ENCODE peak calls at places on chromosomes 13 and 19, in four cellular contexts. D is progenitor cell of endocrine pancreas, E is AG09309, W is fibroblast of pulmonary artery. U is an unnamed sample.

GRCh38 chr13:50073340-50073739 is 58.1 kb downstream of the KCNRG start:
- DNase-seq in D (no peak), W (no peak), E (no peak), U (no peak)

GRCh38 chr13:89061821-89062220 is 1390.7 kb downstream of the SLITRK5 start:
- DNase-seq in D (no peak), E (no peak), W (no peak), U (no peak)

GRCh38 chr13:32164622-32165268 is 133.2 kb downstream of the FRY start:
- DNase-seq in E (no peak), W (peak), D (peak), U (peak)

GRCh38 chr13:46866150-46866549 is 30.7 kb downstream of the HTR2A start:
- DNase-seq in D (peak), E (peak), W (peak), U (peak)

GRCh38 chr19:18596752-18597157 is 8.2 kb downstream of the REX1BD start:
- DNase-seq in E (no peak), W (peak), D (no peak), U (peak)

GRCh38 chr13:28355822-28356371 is 139.0 kb downstream of the FLT1 start:
- DNase-seq in D (no peak), W (peak), E (peak), U (peak)

GRCh38 chr19:43934055-43934984 is 762 bp downstream of the ZNF45 start:
- DNase-seq in W (no peak), D (no peak), E (no peak), U (peak)

GRCh38 chr19:42695811-42696503 is 44.3 kb downstream of the PSG3 start:
- DNase-seq in W (no peak), D (no peak), E (no peak), U (no peak)

GRCh38 chr19:41064974-41065569 is 23.2 kb upstream of the CYP2A13 start:
- DNase-seq in E (no peak), D (no peak), W (peak), U (peak)
- TF ChIP-seq CTCF in E (no peak), D (no peak), W (no peak), U (no peak)

GRCh38 chr19:38933544-38933943 is 2.8 kb downstream of the MRPS12 start:
- DNase-seq in E (no peak), D (no peak), W (no peak), U (no peak)

GRCh38 chr19:38929929-38930775 is at the start of gene SARS2:
- DNase-seq in E (peak), D (peak), W (peak), U (peak)

GRCh38 chr19:38930776-38931761 is at the start of gene MRPS12:
- DNase-seq in E (peak), W (peak), D (peak), U (peak)

GRCh38 chr19:38928406-38929001 is 2.1 kb downstream of the SARS2 start:
- DNase-seq in E (no peak), W (no peak), D (no peak), U (no peak)

GRCh38 chr19:38932425-38933179 is 1.9 kb downstream of the MRPS12 start:
- DNase-seq in W (peak), E (no peak), D (no peak), U (peak)
- TF ChIP-seq CTCF in W (peak), E (peak), D (peak), U (peak)

GRCh38 chr13:24670927-24671326 is 9.3 kb upstream of the ATP12A start:
- DNase-seq in E (no peak), D (no peak), W (peak), U (peak)
- TF ChIP-seq CTCF in E (peak), D (peak), W (peak), U (no peak)

DNA sequence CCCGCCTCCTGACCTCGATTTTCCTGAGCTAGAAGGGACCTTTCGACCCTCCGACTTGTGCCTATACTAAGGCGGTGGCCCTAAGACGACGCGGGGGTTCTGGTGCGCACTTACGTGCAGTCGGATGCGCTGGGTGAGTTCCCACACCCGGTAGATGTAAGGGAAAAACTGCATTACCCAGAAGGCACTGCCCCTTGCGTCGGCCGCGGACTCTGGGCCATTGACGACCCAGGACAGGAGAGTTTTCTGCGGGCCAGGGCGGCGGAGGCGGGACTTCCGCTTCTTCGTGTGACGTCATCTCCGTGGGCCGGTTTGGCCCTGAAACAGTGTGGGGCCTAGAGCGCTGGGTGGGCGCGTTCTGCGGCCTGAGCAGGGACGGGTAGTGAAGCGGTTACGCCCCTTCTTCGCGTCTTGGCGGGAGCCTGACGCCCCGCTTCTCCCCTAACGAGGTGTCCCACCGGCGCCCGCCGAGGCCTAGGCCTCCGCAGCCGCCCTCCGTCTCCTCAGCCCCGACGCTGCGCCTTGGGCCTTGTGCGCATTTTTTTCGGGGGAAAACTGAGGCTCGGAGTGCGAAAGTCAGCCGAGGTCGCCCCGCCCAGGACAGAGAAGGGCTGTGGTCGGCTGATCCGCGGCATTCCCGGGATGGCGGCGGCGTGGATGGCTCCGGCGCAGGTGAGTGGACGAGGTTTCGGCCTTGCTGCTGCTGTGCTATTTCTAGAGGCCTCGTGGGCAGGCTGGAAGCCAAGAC is at the start of gene ZNF460:
- DNase-seq in W (peak), D (peak), E (peak), U (peak)
- TF ChIP-seq CTCF in W (no peak), D (no peak), E (no peak), U (no peak)

GRCh38 chr13:99978781-99979452 is 2.7 kb upstream of the ZIC2 start:
- DNase-seq in D (peak), E (no peak), W (no peak), U (no peak)
- TF ChIP-seq CTCF in D (no peak), E (no peak), W (no peak), U (no peak)

DNA sequence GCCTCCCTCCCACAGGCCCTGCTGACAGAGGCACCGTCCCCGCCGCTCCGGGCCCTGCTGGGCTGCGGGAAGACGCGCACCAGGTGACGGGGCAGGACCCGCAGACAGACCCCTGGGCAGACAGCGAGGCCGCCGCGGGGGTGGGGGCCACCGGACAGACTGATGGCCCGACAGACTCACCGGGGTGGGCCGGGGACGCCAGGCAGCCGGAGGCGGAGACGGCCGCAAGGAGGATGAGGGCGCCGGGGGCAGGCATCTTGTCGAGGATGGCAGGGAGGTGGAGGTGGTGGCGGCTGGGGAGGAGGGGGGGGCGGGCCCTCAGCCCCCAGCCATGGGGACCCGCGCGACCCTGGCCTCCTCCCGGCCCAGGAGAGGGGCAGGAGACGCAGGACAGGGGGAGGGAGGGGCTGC is 309 bp downstream of the LMTK3 start:
- DNase-seq in D (no peak), E (no peak), W (no peak), U (no peak)
- TF ChIP-seq CTCF in D (no peak), E (no peak), W (no peak), U (no peak)

GRCh38 chr13:81051873-81052272 is 710.9 kb upstream of the SPRY2 start:
- DNase-seq in W (peak), D (no peak), E (no peak), U (peak)
- TF ChIP-seq CTCF in W (peak), D (peak), E (no peak), U (peak)

DNA sequence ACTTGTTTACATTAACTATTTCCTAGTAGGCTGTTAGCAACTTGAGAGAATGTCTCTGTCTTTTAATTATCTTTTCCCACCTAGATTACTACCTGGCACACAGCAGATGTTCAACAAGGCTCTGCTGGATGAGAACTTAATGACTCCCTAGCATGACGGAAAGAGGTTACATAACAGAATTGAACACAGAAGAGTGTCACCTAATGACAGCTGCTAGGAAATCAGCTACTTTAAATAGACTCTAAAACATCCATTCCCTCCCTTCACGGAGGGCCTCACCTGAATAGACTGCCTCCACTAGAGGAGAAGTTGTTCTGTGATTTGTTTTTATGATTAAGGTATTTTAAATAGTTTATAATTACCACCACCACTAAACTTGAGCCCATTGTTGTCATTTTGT is 110.8 kb downstream of the TEX29 start:
- DNase-seq in E (no peak), W (no peak), D (no peak), U (no peak)
- TF ChIP-seq CTCF in E (no peak), W (no peak), D (no peak), U (no peak)

DNA sequence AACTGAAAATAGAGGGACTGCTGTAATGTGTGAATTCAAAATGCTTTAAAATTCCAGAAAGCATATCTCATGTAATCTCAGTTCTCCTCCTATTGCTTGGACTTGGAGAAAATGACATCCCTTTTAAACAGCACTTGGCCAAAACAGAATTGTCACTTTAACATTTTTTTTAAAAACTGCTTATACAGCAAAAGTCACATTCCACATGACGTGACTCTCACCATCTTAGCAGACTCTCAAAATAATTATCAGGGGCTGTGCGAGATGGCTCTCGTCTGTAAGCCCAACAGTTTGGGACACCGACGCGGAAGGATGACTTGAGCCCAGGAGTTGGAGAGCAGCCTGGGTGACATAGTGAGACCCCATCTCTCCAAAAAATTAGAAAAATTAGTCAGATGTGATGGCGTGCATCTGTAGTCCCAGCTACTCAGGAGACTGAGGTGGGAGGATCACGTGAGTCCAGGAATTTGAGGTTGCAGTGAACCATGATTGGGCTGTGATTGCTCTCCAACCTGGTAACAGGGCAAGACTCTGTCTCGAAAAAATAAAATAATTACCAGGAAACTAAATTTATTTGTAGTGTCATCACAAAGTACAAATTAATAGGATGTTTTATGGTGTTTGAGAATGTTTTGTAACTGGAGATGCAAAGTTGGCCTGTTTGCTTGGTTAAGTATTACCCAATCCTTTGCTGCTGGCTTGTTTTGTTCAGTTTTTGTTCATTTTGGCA is 8.8 kb downstream of the SAFB start:
- DNase-seq in D (no peak), W (peak), E (no peak), U (peak)
- TF ChIP-seq CTCF in D (no peak), W (no peak), E (no peak), U (no peak)

GRCh38 chr19:39996811-39997594 is at the start of gene ZNF546:
- DNase-seq in E (no peak), W (peak), D (peak), U (peak)
- TF ChIP-seq CTCF in E (no peak), W (no peak), D (no peak), U (no peak)

U was measured in cardiac fibroblast.